ENCODE peak calls at places on chromosomes 11 and 22, in six cellular contexts. One of them, this sample, is unnamed.

GRCh38 chr11:31957674-31958073 is 133.2 kb upstream of the RCN1 start:
- DNase-seq in nephron progenitor cell: no peak
- DNase-seq in spleen: no peak
- DNase-seq in Calu3: no peak
- DNase-seq in CD4-positive, alpha-beta T cell: no peak
- DNase-seq in head of caudate nucleus: no peak
- DNase-seq in this sample: no peak

GRCh38 chr11:3849297-3849874 is 6.1 kb upstream of the STIM1 start:
- DNase-seq in CD4-positive, alpha-beta T cell: no peak
- DNase-seq in nephron progenitor cell: no peak
- DNase-seq in Calu3: peak
- DNase-seq in spleen: no peak
- DNase-seq in head of caudate nucleus: no peak
- DNase-seq in this sample: no peak

GRCh38 chr11:130211144-130211543 is 51.6 kb downstream of the ST14 start:
- DNase-seq in Calu3: no peak
- DNase-seq in nephron progenitor cell: no peak
- DNase-seq in CD4-positive, alpha-beta T cell: no peak
- DNase-seq in spleen: no peak
- DNase-seq in head of caudate nucleus: no peak
- DNase-seq in this sample: no peak

GRCh38 chr11:78201096-78201495 is 12.4 kb downstream of the USP35 start:
- DNase-seq in spleen: peak
- DNase-seq in nephron progenitor cell: no peak
- DNase-seq in Calu3: no peak
- DNase-seq in CD4-positive, alpha-beta T cell: no peak
- DNase-seq in head of caudate nucleus: no peak
- DNase-seq in this sample: no peak

GRCh38 chr11:10304495-10305261 is at the start of gene ADM:
- DNase-seq in CD4-positive, alpha-beta T cell: no peak
- DNase-seq in spleen: peak
- DNase-seq in head of caudate nucleus: peak
- DNase-seq in nephron progenitor cell: peak
- DNase-seq in Calu3: peak
- DNase-seq in this sample: peak

GRCh38 chr11:102244681-102245409 is 72.4 kb upstream of the BIRC3 start:
- DNase-seq in head of caudate nucleus: no peak
- DNase-seq in Calu3: peak
- DNase-seq in nephron progenitor cell: no peak
- DNase-seq in CD4-positive, alpha-beta T cell: no peak
- DNase-seq in spleen: no peak
- DNase-seq in this sample: no peak

GRCh38 chr22:48944756-48945620 is 882.7 kb downstream of the BRD1 start:
- DNase-seq in nephron progenitor cell: no peak
- DNase-seq in CD4-positive, alpha-beta T cell: no peak
- DNase-seq in head of caudate nucleus: no peak
- DNase-seq in spleen: peak
- DNase-seq in Calu3: no peak
- DNase-seq in this sample: no peak

GRCh38 chr22:28935140-28935539 is 51.8 kb downstream of the ZNRF3 start:
- DNase-seq in CD4-positive, alpha-beta T cell: no peak
- DNase-seq in Calu3: no peak
- DNase-seq in head of caudate nucleus: no peak
- DNase-seq in nephron progenitor cell: no peak
- DNase-seq in spleen: no peak
- DNase-seq in this sample: no peak

GRCh38 chr11:115493905-115494304 is 10.3 kb downstream of the CADM1 start:
- DNase-seq in head of caudate nucleus: no peak
- DNase-seq in nephron progenitor cell: no peak
- DNase-seq in CD4-positive, alpha-beta T cell: no peak
- DNase-seq in Calu3: no peak
- DNase-seq in spleen: no peak
- DNase-seq in this sample: no peak